ENCODE peak calls at places on chromosomes 1 and 21, in seven cellular contexts. One of them, this sample, is unnamed.
A peak's percentile ranks its signal among the peaks of the same experiment; 100 is the strongest.

GRCh38 chr1:63915121-63915520 is 141.3 kb downstream of the ROR1 start:
- DNase-seq in naive thymus-derived CD8-positive, alpha-beta T cell: no peak
- DNase-seq in NCI-H345: peak; percentile 16
- DNase-seq in stimulated activated CD4-positive, alpha-beta T cell treated with anti-CD3 and anti-CD28 coated beads, Interleukin-15, amount 100 ng/mL, for 1 hour: no peak
- DNase-seq in memory B cell: no peak
- DNase-seq in AG04450: no peak
- DNase-seq in hepatocyte: no peak
- DNase-seq in this sample: no peak

GRCh38 chr21:44985441-44986401 is 45.9 kb downstream of the SLX9 start:
- DNase-seq in NCI-H345: no peak
- DNase-seq in stimulated activated CD4-positive, alpha-beta T cell treated with anti-CD3 and anti-CD28 coated beads, Interleukin-15, amount 100 ng/mL, for 1 hour: no peak
- DNase-seq in AG04450: no peak
- DNase-seq in naive thymus-derived CD8-positive, alpha-beta T cell: peak; percentile 50
- DNase-seq in memory B cell: no peak
- DNase-seq in hepatocyte: no peak
- DNase-seq in this sample: no peak

GRCh38 chr1:222097646-222098045 is 355.8 kb upstream of the DUSP10 start:
- DNase-seq in hepatocyte: peak; percentile 21
- DNase-seq in AG04450: no peak
- DNase-seq in stimulated activated CD4-positive, alpha-beta T cell treated with anti-CD3 and anti-CD28 coated beads, Interleukin-15, amount 100 ng/mL, for 1 hour: no peak
- DNase-seq in NCI-H345: no peak
- DNase-seq in naive thymus-derived CD8-positive, alpha-beta T cell: no peak
- DNase-seq in memory B cell: no peak
- DNase-seq in this sample: peak; percentile 76

GRCh38 chr1:160261526-160261877 is 847 bp downstream of the DCAF8 start:
- DNase-seq in NCI-H345: peak; percentile 60
- DNase-seq in AG04450: peak; percentile 76
- DNase-seq in memory B cell: no peak
- DNase-seq in hepatocyte: peak; percentile 86
- DNase-seq in stimulated activated CD4-positive, alpha-beta T cell treated with anti-CD3 and anti-CD28 coated beads, Interleukin-15, amount 100 ng/mL, for 1 hour: peak; percentile 42
- DNase-seq in naive thymus-derived CD8-positive, alpha-beta T cell: peak; percentile 85
- DNase-seq in this sample: peak; percentile 77

GRCh38 chr21:42924433-42924751 is 1.0 kb downstream of the ERVH48-1 start:
- DNase-seq in NCI-H345: no peak
- DNase-seq in memory B cell: no peak
- DNase-seq in stimulated activated CD4-positive, alpha-beta T cell treated with anti-CD3 and anti-CD28 coated beads, Interleukin-15, amount 100 ng/mL, for 1 hour: no peak
- DNase-seq in AG04450: no peak
- DNase-seq in hepatocyte: no peak
- DNase-seq in naive thymus-derived CD8-positive, alpha-beta T cell: no peak
- DNase-seq in this sample: no peak

GRCh38 chr1:212302745-212303383 is 17.7 kb downstream of the PPP2R5A start:
- DNase-seq in AG04450: no peak
- DNase-seq in stimulated activated CD4-positive, alpha-beta T cell treated with anti-CD3 and anti-CD28 coated beads, Interleukin-15, amount 100 ng/mL, for 1 hour: no peak
- DNase-seq in hepatocyte: no peak
- DNase-seq in NCI-H345: no peak
- DNase-seq in naive thymus-derived CD8-positive, alpha-beta T cell: no peak
- DNase-seq in memory B cell: no peak
- DNase-seq in this sample: no peak

GRCh38 chr1:160097911-160098851 is at the start of gene IGSF8:
- DNase-seq in hepatocyte: peak; percentile 96
- DNase-seq in stimulated activated CD4-positive, alpha-beta T cell treated with anti-CD3 and anti-CD28 coated beads, Interleukin-15, amount 100 ng/mL, for 1 hour: peak; percentile 87
- DNase-seq in AG04450: peak; percentile 33
- DNase-seq in naive thymus-derived CD8-positive, alpha-beta T cell: peak; percentile 97
- DNase-seq in memory B cell: peak; percentile 81
- DNase-seq in NCI-H345: peak; percentile 98
- DNase-seq in this sample: peak; percentile 74

GRCh38 chr1:213987876-213988638 is at the start of gene PROX1:
- DNase-seq in memory B cell: no peak
- DNase-seq in NCI-H345: peak; percentile 88
- DNase-seq in hepatocyte: peak; percentile 91
- DNase-seq in naive thymus-derived CD8-positive, alpha-beta T cell: no peak
- DNase-seq in AG04450: peak; percentile 47
- DNase-seq in stimulated activated CD4-positive, alpha-beta T cell treated with anti-CD3 and anti-CD28 coated beads, Interleukin-15, amount 100 ng/mL, for 1 hour: no peak
- DNase-seq in this sample: peak; percentile 72

GRCh38 chr21:45303751-45304150 is 16.1 kb upstream of the POFUT2 start:
- DNase-seq in AG04450: no peak
- DNase-seq in hepatocyte: no peak
- DNase-seq in stimulated activated CD4-positive, alpha-beta T cell treated with anti-CD3 and anti-CD28 coated beads, Interleukin-15, amount 100 ng/mL, for 1 hour: no peak
- DNase-seq in memory B cell: no peak
- DNase-seq in NCI-H345: no peak
- DNase-seq in naive thymus-derived CD8-positive, alpha-beta T cell: peak; percentile 37
- DNase-seq in this sample: no peak

GRCh38 chr1:153667439-153667838 is 3.4 kb downstream of the ILF2 start:
- DNase-seq in stimulated activated CD4-positive, alpha-beta T cell treated with anti-CD3 and anti-CD28 coated beads, Interleukin-15, amount 100 ng/mL, for 1 hour: no peak
- DNase-seq in memory B cell: no peak
- DNase-seq in naive thymus-derived CD8-positive, alpha-beta T cell: no peak
- DNase-seq in AG04450: no peak
- DNase-seq in hepatocyte: no peak
- DNase-seq in NCI-H345: no peak
- DNase-seq in this sample: no peak

GRCh38 chr1:103123321-103123720 is 15.0 kb upstream of the COL11A1 start:
- DNase-seq in stimulated activated CD4-positive, alpha-beta T cell treated with anti-CD3 and anti-CD28 coated beads, Interleukin-15, amount 100 ng/mL, for 1 hour: no peak
- DNase-seq in naive thymus-derived CD8-positive, alpha-beta T cell: no peak
- DNase-seq in AG04450: no peak
- DNase-seq in NCI-H345: no peak
- DNase-seq in memory B cell: no peak
- DNase-seq in hepatocyte: no peak
- DNase-seq in this sample: no peak

GRCh38 chr21:35517848-35518247 is 468.7 kb upstream of the RUNX1 start:
- DNase-seq in stimulated activated CD4-positive, alpha-beta T cell treated with anti-CD3 and anti-CD28 coated beads, Interleukin-15, amount 100 ng/mL, for 1 hour: no peak
- DNase-seq in NCI-H345: no peak
- DNase-seq in hepatocyte: no peak
- DNase-seq in AG04450: no peak
- DNase-seq in naive thymus-derived CD8-positive, alpha-beta T cell: no peak
- DNase-seq in memory B cell: no peak
- DNase-seq in this sample: no peak

GRCh38 chr1:195591917-195592672 is 1016.1 kb downstream of the KCNT2 start:
- DNase-seq in stimulated activated CD4-positive, alpha-beta T cell treated with anti-CD3 and anti-CD28 coated beads, Interleukin-15, amount 100 ng/mL, for 1 hour: no peak
- DNase-seq in memory B cell: no peak
- DNase-seq in hepatocyte: peak; percentile 26
- DNase-seq in naive thymus-derived CD8-positive, alpha-beta T cell: no peak
- DNase-seq in AG04450: peak; percentile 63
- DNase-seq in NCI-H345: no peak
- DNase-seq in this sample: no peak

GRCh38 chr21:39670741-39671140 is 58.0 kb downstream of the B3GALT5 start:
- DNase-seq in hepatocyte: no peak
- DNase-seq in naive thymus-derived CD8-positive, alpha-beta T cell: no peak
- DNase-seq in memory B cell: no peak
- DNase-seq in AG04450: no peak
- DNase-seq in NCI-H345: peak; percentile 72
- DNase-seq in stimulated activated CD4-positive, alpha-beta T cell treated with anti-CD3 and anti-CD28 coated beads, Interleukin-15, amount 100 ng/mL, for 1 hour: no peak
- DNase-seq in this sample: no peak

GRCh38 chr1:2528966-2529750 is 905 bp downstream of the HES5 start:
- DNase-seq in NCI-H345: no peak
- DNase-seq in memory B cell: peak; percentile 52
- DNase-seq in hepatocyte: peak; percentile 64
- DNase-seq in AG04450: no peak
- DNase-seq in naive thymus-derived CD8-positive, alpha-beta T cell: peak; percentile 73
- DNase-seq in stimulated activated CD4-positive, alpha-beta T cell treated with anti-CD3 and anti-CD28 coated beads, Interleukin-15, amount 100 ng/mL, for 1 hour: no peak
- DNase-seq in this sample: no peak

GRCh38 chr1:46198026-46198826 is at the start of gene POMGNT1:
- DNase-seq in hepatocyte: peak; percentile 87
- DNase-seq in memory B cell: peak; percentile 76
- DNase-seq in AG04450: no peak
- DNase-seq in NCI-H345: peak; percentile 69
- DNase-seq in naive thymus-derived CD8-positive, alpha-beta T cell: peak; percentile 80
- DNase-seq in stimulated activated CD4-positive, alpha-beta T cell treated with anti-CD3 and anti-CD28 coated beads, Interleukin-15, amount 100 ng/mL, for 1 hour: peak; percentile 52
- DNase-seq in this sample: peak; percentile 71

GRCh38 chr1:221573727-221574126 is 168.2 kb downstream of the DUSP10 start:
- DNase-seq in AG04450: no peak
- DNase-seq in hepatocyte: no peak
- DNase-seq in stimulated activated CD4-positive, alpha-beta T cell treated with anti-CD3 and anti-CD28 coated beads, Interleukin-15, amount 100 ng/mL, for 1 hour: no peak
- DNase-seq in naive thymus-derived CD8-positive, alpha-beta T cell: no peak
- DNase-seq in memory B cell: no peak
- DNase-seq in NCI-H345: no peak
- DNase-seq in this sample: no peak

GRCh38 chr1:10906866-10907519 is 105.5 kb upstream of the TARDBP start:
- DNase-seq in AG04450: no peak
- DNase-seq in naive thymus-derived CD8-positive, alpha-beta T cell: no peak
- DNase-seq in NCI-H345: no peak
- DNase-seq in hepatocyte: no peak
- DNase-seq in stimulated activated CD4-positive, alpha-beta T cell treated with anti-CD3 and anti-CD28 coated beads, Interleukin-15, amount 100 ng/mL, for 1 hour: no peak
- DNase-seq in memory B cell: no peak
- DNase-seq in this sample: no peak

GRCh38 chr1:66295821-66296220 is 238.1 kb upstream of the SGIP1 start:
- DNase-seq in NCI-H345: no peak
- DNase-seq in stimulated activated CD4-positive, alpha-beta T cell treated with anti-CD3 and anti-CD28 coated beads, Interleukin-15, amount 100 ng/mL, for 1 hour: no peak
- DNase-seq in memory B cell: no peak
- DNase-seq in AG04450: no peak
- DNase-seq in naive thymus-derived CD8-positive, alpha-beta T cell: no peak
- DNase-seq in hepatocyte: no peak
- DNase-seq in this sample: no peak

GRCh38 chr1:55140137-55140536 is 75.0 kb downstream of the USP24 start:
- DNase-seq in stimulated activated CD4-positive, alpha-beta T cell treated with anti-CD3 and anti-CD28 coated beads, Interleukin-15, amount 100 ng/mL, for 1 hour: no peak
- DNase-seq in hepatocyte: no peak
- DNase-seq in NCI-H345: no peak
- DNase-seq in memory B cell: no peak
- DNase-seq in AG04450: no peak
- DNase-seq in naive thymus-derived CD8-positive, alpha-beta T cell: no peak
- DNase-seq in this sample: no peak

GRCh38 chr1:27856561-27857343 is 15.6 kb upstream of the THEMIS2 start:
- DNase-seq in NCI-H345: no peak
- DNase-seq in AG04450: no peak
- DNase-seq in memory B cell: no peak
- DNase-seq in naive thymus-derived CD8-positive, alpha-beta T cell: no peak
- DNase-seq in stimulated activated CD4-positive, alpha-beta T cell treated with anti-CD3 and anti-CD28 coated beads, Interleukin-15, amount 100 ng/mL, for 1 hour: no peak
- DNase-seq in hepatocyte: no peak
- DNase-seq in this sample: no peak

GRCh38 chr1:17539526-17540254 is at the start of gene ARHGEF10L:
- DNase-seq in stimulated activated CD4-positive, alpha-beta T cell treated with anti-CD3 and anti-CD28 coated beads, Interleukin-15, amount 100 ng/mL, for 1 hour: no peak
- DNase-seq in NCI-H345: peak; percentile 14
- DNase-seq in memory B cell: peak; percentile 30
- DNase-seq in hepatocyte: peak; percentile 69
- DNase-seq in AG04450: no peak
- DNase-seq in naive thymus-derived CD8-positive, alpha-beta T cell: no peak
- DNase-seq in this sample: no peak

GRCh38 chr1:41742219-41742618 is 176.5 kb downstream of the HIVEP3 start:
- DNase-seq in naive thymus-derived CD8-positive, alpha-beta T cell: no peak
- DNase-seq in memory B cell: no peak
- DNase-seq in AG04450: peak; percentile 66
- DNase-seq in hepatocyte: no peak
- DNase-seq in stimulated activated CD4-positive, alpha-beta T cell treated with anti-CD3 and anti-CD28 coated beads, Interleukin-15, amount 100 ng/mL, for 1 hour: no peak
- DNase-seq in NCI-H345: peak; percentile 91
- DNase-seq in this sample: no peak

GRCh38 chr1:239337776-239338435 is 48.5 kb upstream of the CHRM3 start:
- DNase-seq in memory B cell: no peak
- DNase-seq in stimulated activated CD4-positive, alpha-beta T cell treated with anti-CD3 and anti-CD28 coated beads, Interleukin-15, amount 100 ng/mL, for 1 hour: no peak
- DNase-seq in naive thymus-derived CD8-positive, alpha-beta T cell: no peak
- DNase-seq in hepatocyte: no peak
- DNase-seq in NCI-H345: no peak
- DNase-seq in AG04450: no peak
- DNase-seq in this sample: no peak

GRCh38 chr1:61914823-61915482 is 172.7 kb downstream of the PATJ start:
- DNase-seq in NCI-H345: no peak
- DNase-seq in AG04450: no peak
- DNase-seq in stimulated activated CD4-positive, alpha-beta T cell treated with anti-CD3 and anti-CD28 coated beads, Interleukin-15, amount 100 ng/mL, for 1 hour: no peak
- DNase-seq in naive thymus-derived CD8-positive, alpha-beta T cell: no peak
- DNase-seq in hepatocyte: no peak
- DNase-seq in memory B cell: no peak
- DNase-seq in this sample: no peak

GRCh38 chr1:39592069-39592468 is 15.5 kb upstream of the PABPC4 start:
- DNase-seq in NCI-H345: no peak
- DNase-seq in stimulated activated CD4-positive, alpha-beta T cell treated with anti-CD3 and anti-CD28 coated beads, Interleukin-15, amount 100 ng/mL, for 1 hour: no peak
- DNase-seq in memory B cell: no peak
- DNase-seq in hepatocyte: no peak
- DNase-seq in AG04450: no peak
- DNase-seq in naive thymus-derived CD8-positive, alpha-beta T cell: no peak
- DNase-seq in this sample: no peak

GRCh38 chr1:40564913-40565312 is 33.5 kb downstream of the ZNF684 start:
- DNase-seq in NCI-H345: no peak
- DNase-seq in hepatocyte: no peak
- DNase-seq in memory B cell: no peak
- DNase-seq in stimulated activated CD4-positive, alpha-beta T cell treated with anti-CD3 and anti-CD28 coated beads, Interleukin-15, amount 100 ng/mL, for 1 hour: no peak
- DNase-seq in naive thymus-derived CD8-positive, alpha-beta T cell: no peak
- DNase-seq in AG04450: no peak
- DNase-seq in this sample: no peak

GRCh38 chr1:203126151-203126865 is 1.2 kb upstream of the ADORA1 start:
- DNase-seq in NCI-H345: no peak
- DNase-seq in stimulated activated CD4-positive, alpha-beta T cell treated with anti-CD3 and anti-CD28 coated beads, Interleukin-15, amount 100 ng/mL, for 1 hour: no peak
- DNase-seq in AG04450: no peak
- DNase-seq in hepatocyte: no peak
- DNase-seq in naive thymus-derived CD8-positive, alpha-beta T cell: no peak
- DNase-seq in memory B cell: no peak
- DNase-seq in this sample: peak; percentile 16

GRCh38 chr1:232933026-232933425 is 17.4 kb upstream of the NTPCR start:
- DNase-seq in stimulated activated CD4-positive, alpha-beta T cell treated with anti-CD3 and anti-CD28 coated beads, Interleukin-15, amount 100 ng/mL, for 1 hour: no peak
- DNase-seq in memory B cell: no peak
- DNase-seq in NCI-H345: no peak
- DNase-seq in AG04450: no peak
- DNase-seq in hepatocyte: no peak
- DNase-seq in naive thymus-derived CD8-positive, alpha-beta T cell: no peak
- DNase-seq in this sample: no peak

GRCh38 chr1:214392246-214392645 is 111.3 kb downstream of the SMYD2 start:
- DNase-seq in memory B cell: no peak
- DNase-seq in NCI-H345: no peak
- DNase-seq in naive thymus-derived CD8-positive, alpha-beta T cell: no peak
- DNase-seq in AG04450: peak; percentile 61
- DNase-seq in stimulated activated CD4-positive, alpha-beta T cell treated with anti-CD3 and anti-CD28 coated beads, Interleukin-15, amount 100 ng/mL, for 1 hour: no peak
- DNase-seq in hepatocyte: no peak
- DNase-seq in this sample: no peak

GRCh38 chr21:29149771-29150425 is 19.5 kb downstream of the MAP3K7CL start:
- DNase-seq in stimulated activated CD4-positive, alpha-beta T cell treated with anti-CD3 and anti-CD28 coated beads, Interleukin-15, amount 100 ng/mL, for 1 hour: no peak
- DNase-seq in naive thymus-derived CD8-positive, alpha-beta T cell: no peak
- DNase-seq in NCI-H345: no peak
- DNase-seq in hepatocyte: no peak
- DNase-seq in AG04450: peak; percentile 49
- DNase-seq in memory B cell: no peak
- DNase-seq in this sample: no peak

GRCh38 chr1:163670980-163671757 is 349.4 kb downstream of the NUF2 start:
- DNase-seq in hepatocyte: no peak
- DNase-seq in stimulated activated CD4-positive, alpha-beta T cell treated with anti-CD3 and anti-CD28 coated beads, Interleukin-15, amount 100 ng/mL, for 1 hour: no peak
- DNase-seq in AG04450: no peak
- DNase-seq in memory B cell: no peak
- DNase-seq in naive thymus-derived CD8-positive, alpha-beta T cell: no peak
- DNase-seq in NCI-H345: no peak
- DNase-seq in this sample: peak; percentile 13

GRCh38 chr1:85460555-85461088 is 4.3 kb downstream of the DDAH1 start:
- DNase-seq in memory B cell: no peak
- DNase-seq in AG04450: no peak
- DNase-seq in naive thymus-derived CD8-positive, alpha-beta T cell: no peak
- DNase-seq in NCI-H345: no peak
- DNase-seq in stimulated activated CD4-positive, alpha-beta T cell treated with anti-CD3 and anti-CD28 coated beads, Interleukin-15, amount 100 ng/mL, for 1 hour: no peak
- DNase-seq in hepatocyte: peak; percentile 50
- DNase-seq in this sample: peak; percentile 91

GRCh38 chr1:178749581-178750166 is 24.6 kb downstream of the RALGPS2 start:
- DNase-seq in naive thymus-derived CD8-positive, alpha-beta T cell: no peak
- DNase-seq in hepatocyte: no peak
- DNase-seq in NCI-H345: no peak
- DNase-seq in AG04450: no peak
- DNase-seq in stimulated activated CD4-positive, alpha-beta T cell treated with anti-CD3 and anti-CD28 coated beads, Interleukin-15, amount 100 ng/mL, for 1 hour: no peak
- DNase-seq in memory B cell: no peak
- DNase-seq in this sample: no peak

GRCh38 chr1:229440821-229441537 is 7.1 kb upstream of the ACTA1 start:
- DNase-seq in AG04450: peak; percentile 66
- DNase-seq in stimulated activated CD4-positive, alpha-beta T cell treated with anti-CD3 and anti-CD28 coated beads, Interleukin-15, amount 100 ng/mL, for 1 hour: no peak
- DNase-seq in memory B cell: no peak
- DNase-seq in NCI-H345: no peak
- DNase-seq in naive thymus-derived CD8-positive, alpha-beta T cell: no peak
- DNase-seq in hepatocyte: no peak
- DNase-seq in this sample: no peak

GRCh38 chr1:220761688-220762427 is 13.7 kb downstream of the MTARC2 start:
- DNase-seq in AG04450: no peak
- DNase-seq in naive thymus-derived CD8-positive, alpha-beta T cell: no peak
- DNase-seq in stimulated activated CD4-positive, alpha-beta T cell treated with anti-CD3 and anti-CD28 coated beads, Interleukin-15, amount 100 ng/mL, for 1 hour: no peak
- DNase-seq in hepatocyte: no peak
- DNase-seq in memory B cell: no peak
- DNase-seq in NCI-H345: peak; percentile 32
- DNase-seq in this sample: peak; percentile 27

GRCh38 chr1:48947761-48948537 is 171.3 kb upstream of the BEND5 start:
- DNase-seq in memory B cell: no peak
- DNase-seq in naive thymus-derived CD8-positive, alpha-beta T cell: no peak
- DNase-seq in hepatocyte: no peak
- DNase-seq in NCI-H345: no peak
- DNase-seq in stimulated activated CD4-positive, alpha-beta T cell treated with anti-CD3 and anti-CD28 coated beads, Interleukin-15, amount 100 ng/mL, for 1 hour: no peak
- DNase-seq in AG04450: no peak
- DNase-seq in this sample: no peak

GRCh38 chr1:45883633-45884032 is 80.2 kb downstream of the MAST2 start:
- DNase-seq in stimulated activated CD4-positive, alpha-beta T cell treated with anti-CD3 and anti-CD28 coated beads, Interleukin-15, amount 100 ng/mL, for 1 hour: no peak
- DNase-seq in naive thymus-derived CD8-positive, alpha-beta T cell: no peak
- DNase-seq in hepatocyte: no peak
- DNase-seq in NCI-H345: no peak
- DNase-seq in memory B cell: no peak
- DNase-seq in AG04450: no peak
- DNase-seq in this sample: no peak